ENCODE peak calls at places on chromosomes 7 and 10, in eight cellular contexts. One of them, this sample, is unnamed.
A peak's percentile ranks its signal among the peaks of the same experiment; 100 is the strongest.

GRCh38 chr7:38330861-38331709 is 57.6 kb upstream of the TARP start:
- DNase-seq in Peyer's patch: no peak
- DNase-seq in adrenal gland: no peak
- DNase-seq in gastrocnemius medialis: no peak
- DNase-seq in ovary: no peak
- DNase-seq in vagina: no peak
- DNase-seq in esophagus squamous epithelium: no peak
- DNase-seq in H54: no peak
- DNase-seq in this sample: peak; percentile 32

GRCh38 chr10:78258303-78259030 is 224.8 kb downstream of the RPS24 start:
- DNase-seq in H54: no peak
- DNase-seq in esophagus squamous epithelium: no peak
- DNase-seq in adrenal gland: no peak
- DNase-seq in Peyer's patch: no peak
- DNase-seq in vagina: no peak
- DNase-seq in gastrocnemius medialis: no peak
- DNase-seq in ovary: no peak
- DNase-seq in this sample: no peak

GRCh38 chr7:17706734-17707133 is 233.6 kb downstream of the SNX13 start:
- DNase-seq in vagina: no peak
- DNase-seq in ovary: peak; percentile 23
- DNase-seq in H54: peak; percentile 27
- DNase-seq in gastrocnemius medialis: no peak
- DNase-seq in adrenal gland: peak; percentile 54
- DNase-seq in Peyer's patch: no peak
- DNase-seq in esophagus squamous epithelium: no peak
- DNase-seq in this sample: peak; percentile 48

GRCh38 chr7:149729586-149729982 is 43.8 kb downstream of the ZNF467 start:
- DNase-seq in ovary: no peak
- DNase-seq in adrenal gland: no peak
- DNase-seq in H54: no peak
- DNase-seq in gastrocnemius medialis: no peak
- DNase-seq in esophagus squamous epithelium: no peak
- DNase-seq in Peyer's patch: no peak
- DNase-seq in vagina: no peak
- DNase-seq in this sample: no peak

GRCh38 chr7:12581897-12582296 is 11.4 kb downstream of the SCIN start:
- DNase-seq in gastrocnemius medialis: no peak
- DNase-seq in esophagus squamous epithelium: no peak
- DNase-seq in adrenal gland: no peak
- DNase-seq in H54: no peak
- DNase-seq in Peyer's patch: no peak
- DNase-seq in vagina: no peak
- DNase-seq in ovary: no peak
- DNase-seq in this sample: no peak

GRCh38 chr7:75596727-75597614 is 104.9 kb downstream of the SPDYE5 start:
- DNase-seq in esophagus squamous epithelium: no peak
- DNase-seq in gastrocnemius medialis: no peak
- DNase-seq in Peyer's patch: no peak
- DNase-seq in ovary: no peak
- DNase-seq in adrenal gland: peak; percentile 63
- DNase-seq in H54: peak; percentile 66
- DNase-seq in vagina: no peak
- DNase-seq in this sample: no peak

GRCh38 chr7:124723012-124723411 is 42.6 kb downstream of the GPR37 start:
- DNase-seq in H54: peak; percentile 11
- DNase-seq in esophagus squamous epithelium: no peak
- DNase-seq in ovary: no peak
- DNase-seq in gastrocnemius medialis: no peak
- DNase-seq in Peyer's patch: no peak
- DNase-seq in adrenal gland: no peak
- DNase-seq in vagina: no peak
- DNase-seq in this sample: no peak

GRCh38 chr7:77933394-77933793 is 134.8 kb downstream of the PHTF2 start:
- DNase-seq in H54: peak; percentile 23
- DNase-seq in vagina: no peak
- DNase-seq in ovary: no peak
- DNase-seq in gastrocnemius medialis: no peak
- DNase-seq in Peyer's patch: no peak
- DNase-seq in esophagus squamous epithelium: no peak
- DNase-seq in adrenal gland: no peak
- DNase-seq in this sample: no peak

GRCh38 chr10:71632896-71633600 is 86.5 kb downstream of the C10orf105 start:
- DNase-seq in gastrocnemius medialis: no peak
- DNase-seq in Peyer's patch: no peak
- DNase-seq in ovary: no peak
- DNase-seq in esophagus squamous epithelium: no peak
- DNase-seq in H54: no peak
- DNase-seq in vagina: no peak
- DNase-seq in adrenal gland: no peak
- DNase-seq in this sample: peak; percentile 94

GRCh38 chr7:351256-351655 is 61.3 kb downstream of the FOXL3 start:
- DNase-seq in adrenal gland: no peak
- DNase-seq in vagina: no peak
- DNase-seq in gastrocnemius medialis: no peak
- DNase-seq in Peyer's patch: peak; percentile 71
- DNase-seq in H54: no peak
- DNase-seq in esophagus squamous epithelium: no peak
- DNase-seq in ovary: no peak
- DNase-seq in this sample: no peak

GRCh38 chr7:138773817-138774216 is 24.0 kb upstream of the TMEM213 start:
- DNase-seq in adrenal gland: no peak
- DNase-seq in gastrocnemius medialis: no peak
- DNase-seq in vagina: no peak
- DNase-seq in H54: no peak
- DNase-seq in Peyer's patch: no peak
- DNase-seq in esophagus squamous epithelium: no peak
- DNase-seq in ovary: no peak
- DNase-seq in this sample: no peak

GRCh38 chr7:6262206-6262605 is 10.2 kb downstream of the CYTH3 start:
- DNase-seq in vagina: no peak
- DNase-seq in H54: no peak
- DNase-seq in esophagus squamous epithelium: no peak
- DNase-seq in adrenal gland: no peak
- DNase-seq in Peyer's patch: no peak
- DNase-seq in ovary: no peak
- DNase-seq in gastrocnemius medialis: no peak
- DNase-seq in this sample: no peak

GRCh38 chr7:50869108-50869716 is 86.5 kb upstream of the GRB10 start:
- DNase-seq in ovary: no peak
- DNase-seq in H54: peak; percentile 69
- DNase-seq in adrenal gland: no peak
- DNase-seq in gastrocnemius medialis: no peak
- DNase-seq in vagina: no peak
- DNase-seq in esophagus squamous epithelium: no peak
- DNase-seq in Peyer's patch: no peak
- DNase-seq in this sample: peak; percentile 15

GRCh38 chr7:44633254-44634186 is 27.1 kb downstream of the OGDH start:
- DNase-seq in ovary: peak; percentile 60
- DNase-seq in Peyer's patch: peak; percentile 80
- DNase-seq in adrenal gland: peak; percentile 90
- DNase-seq in gastrocnemius medialis: peak; percentile 84
- DNase-seq in vagina: no peak
- DNase-seq in H54: peak; percentile 82
- DNase-seq in esophagus squamous epithelium: no peak
- DNase-seq in this sample: peak; percentile 74

GRCh38 chr7:112056409-112056808 is 149.8 kb downstream of the DOCK4 start:
- DNase-seq in H54: no peak
- DNase-seq in vagina: no peak
- DNase-seq in Peyer's patch: no peak
- DNase-seq in gastrocnemius medialis: peak; percentile 18
- DNase-seq in esophagus squamous epithelium: no peak
- DNase-seq in adrenal gland: no peak
- DNase-seq in ovary: no peak
- DNase-seq in this sample: no peak

GRCh38 chr7:4700577-4701235 is 18.6 kb downstream of the FOXK1 start:
- DNase-seq in Peyer's patch: no peak
- DNase-seq in vagina: no peak
- DNase-seq in gastrocnemius medialis: no peak
- DNase-seq in adrenal gland: peak; percentile 93
- DNase-seq in H54: peak; percentile 65
- DNase-seq in ovary: no peak
- DNase-seq in esophagus squamous epithelium: no peak
- DNase-seq in this sample: peak; percentile 13

GRCh38 chr10:3397231-3397630 is 224.6 kb upstream of the PITRM1 start:
- DNase-seq in Peyer's patch: no peak
- DNase-seq in gastrocnemius medialis: no peak
- DNase-seq in adrenal gland: no peak
- DNase-seq in esophagus squamous epithelium: no peak
- DNase-seq in vagina: no peak
- DNase-seq in H54: no peak
- DNase-seq in ovary: no peak
- DNase-seq in this sample: no peak

GRCh38 chr7:98175260-98175604 is 36.0 kb upstream of the BHLHA15 start:
- DNase-seq in gastrocnemius medialis: no peak
- DNase-seq in ovary: no peak
- DNase-seq in esophagus squamous epithelium: no peak
- DNase-seq in Peyer's patch: no peak
- DNase-seq in adrenal gland: no peak
- DNase-seq in H54: no peak
- DNase-seq in vagina: no peak
- DNase-seq in this sample: peak; percentile 78

DNA sequence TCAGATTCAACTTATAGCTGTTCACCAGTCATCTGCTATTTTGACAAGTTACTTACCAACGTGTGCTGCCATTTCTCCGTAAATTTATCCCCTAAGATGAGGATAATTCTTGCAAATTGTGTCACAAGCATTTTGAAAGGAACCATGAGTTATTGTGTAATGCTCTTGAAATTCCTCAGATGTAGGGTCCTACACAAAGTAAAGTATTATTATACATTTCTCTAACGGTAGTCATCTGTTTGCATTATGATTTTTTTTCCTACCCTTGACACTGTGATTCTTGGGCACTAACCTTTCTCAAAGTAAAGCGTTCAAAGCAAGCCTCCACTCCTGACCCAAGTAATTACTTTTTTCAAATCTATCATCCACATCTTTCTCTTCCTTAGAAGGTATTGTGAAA is 8.1 kb downstream of the HERC4 start:
- DNase-seq in esophagus squamous epithelium: no peak
- DNase-seq in vagina: no peak
- DNase-seq in gastrocnemius medialis: no peak
- DNase-seq in Peyer's patch: no peak
- DNase-seq in ovary: no peak
- DNase-seq in adrenal gland: no peak
- DNase-seq in H54: no peak
- DNase-seq in this sample: no peak
- TF ChIP-seq POLR2A in esophagus squamous epithelium: no peak
- TF ChIP-seq POLR2A in vagina: no peak
- TF ChIP-seq POLR2A in gastrocnemius medialis: no peak
- TF ChIP-seq POLR2A in Peyer's patch: no peak
- TF ChIP-seq POLR2A in ovary: no peak
- TF ChIP-seq POLR2A in adrenal gland: no peak
- TF ChIP-seq POLR2A in H54: no peak
- TF ChIP-seq POLR2A in this sample: no peak

GRCh38 chr7:99485094-99485493 is 12.4 kb downstream of the ZNF789 start:
- DNase-seq in gastrocnemius medialis: no peak
- DNase-seq in adrenal gland: no peak
- DNase-seq in vagina: no peak
- DNase-seq in H54: no peak
- DNase-seq in ovary: no peak
- DNase-seq in esophagus squamous epithelium: no peak
- DNase-seq in Peyer's patch: no peak
- DNase-seq in this sample: no peak
- TF ChIP-seq POLR2A in gastrocnemius medialis: no peak
- TF ChIP-seq POLR2A in adrenal gland: no peak
- TF ChIP-seq POLR2A in vagina: no peak
- TF ChIP-seq POLR2A in H54: no peak
- TF ChIP-seq POLR2A in ovary: no peak
- TF ChIP-seq POLR2A in esophagus squamous epithelium: no peak
- TF ChIP-seq POLR2A in Peyer's patch: no peak
- TF ChIP-seq POLR2A in this sample: no peak

GRCh38 chr10:121655254-121656142 is 57.3 kb upstream of the FGFR2 start:
- DNase-seq in H54: no peak
- DNase-seq in gastrocnemius medialis: no peak
- DNase-seq in esophagus squamous epithelium: no peak
- DNase-seq in ovary: no peak
- DNase-seq in Peyer's patch: no peak
- DNase-seq in vagina: no peak
- DNase-seq in adrenal gland: no peak
- DNase-seq in this sample: no peak

GRCh38 chr10:121653608-121654007 is 55.4 kb upstream of the FGFR2 start:
- DNase-seq in Peyer's patch: no peak
- DNase-seq in gastrocnemius medialis: no peak
- DNase-seq in esophagus squamous epithelium: no peak
- DNase-seq in H54: no peak
- DNase-seq in ovary: no peak
- DNase-seq in adrenal gland: no peak
- DNase-seq in vagina: no peak
- DNase-seq in this sample: no peak

GRCh38 chr10:121658611-121659010 is 60.4 kb upstream of the FGFR2 start:
- DNase-seq in vagina: no peak
- DNase-seq in ovary: no peak
- DNase-seq in gastrocnemius medialis: no peak
- DNase-seq in H54: no peak
- DNase-seq in adrenal gland: no peak
- DNase-seq in esophagus squamous epithelium: no peak
- DNase-seq in Peyer's patch: no peak
- DNase-seq in this sample: no peak

GRCh38 chr10:121658111-121658510 is 59.9 kb upstream of the FGFR2 start:
- DNase-seq in ovary: no peak
- DNase-seq in H54: no peak
- DNase-seq in adrenal gland: no peak
- DNase-seq in Peyer's patch: no peak
- DNase-seq in esophagus squamous epithelium: no peak
- DNase-seq in vagina: no peak
- DNase-seq in gastrocnemius medialis: no peak
- DNase-seq in this sample: no peak

DNA sequence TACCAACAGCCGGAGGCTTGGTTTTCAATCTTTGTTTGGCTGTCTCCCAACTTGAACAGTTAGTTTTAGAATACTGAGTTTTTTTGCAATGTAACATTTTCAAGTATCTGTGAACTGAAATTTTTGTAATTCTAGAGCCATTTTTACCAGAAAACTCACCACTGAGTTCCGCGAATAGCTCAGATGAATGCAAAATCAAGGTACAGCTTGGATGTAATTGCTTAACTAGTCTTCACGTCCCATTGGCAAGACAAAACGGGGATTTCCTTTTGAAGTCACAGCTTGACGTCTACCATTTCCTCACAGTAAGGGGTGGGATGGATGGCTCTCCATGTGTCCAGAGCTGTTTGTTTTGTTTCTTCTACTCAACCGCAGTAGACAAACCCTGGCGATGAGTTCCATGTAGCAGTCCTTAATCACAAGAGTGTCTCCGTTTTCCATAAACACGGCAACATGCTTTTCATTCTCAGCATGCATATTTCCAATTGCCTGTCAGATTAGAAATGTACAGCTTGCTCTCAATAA is 55.8 kb upstream of the FGFR2 start:
- DNase-seq in Peyer's patch: no peak
- DNase-seq in vagina: no peak
- DNase-seq in esophagus squamous epithelium: no peak
- DNase-seq in adrenal gland: no peak
- DNase-seq in ovary: no peak
- DNase-seq in gastrocnemius medialis: no peak
- DNase-seq in H54: no peak
- DNase-seq in this sample: no peak
- TF ChIP-seq POLR2A in Peyer's patch: no peak
- TF ChIP-seq POLR2A in vagina: no peak
- TF ChIP-seq POLR2A in esophagus squamous epithelium: no peak
- TF ChIP-seq POLR2A in adrenal gland: no peak
- TF ChIP-seq POLR2A in ovary: no peak
- TF ChIP-seq POLR2A in gastrocnemius medialis: no peak
- TF ChIP-seq POLR2A in H54: no peak
- TF ChIP-seq POLR2A in this sample: no peak

GRCh38 chr10:73798087-73798486 is 12.7 kb downstream of the ZSWIM8 start:
- DNase-seq in ovary: no peak
- DNase-seq in H54: no peak
- DNase-seq in Peyer's patch: no peak
- DNase-seq in esophagus squamous epithelium: no peak
- DNase-seq in vagina: no peak
- DNase-seq in adrenal gland: no peak
- DNase-seq in gastrocnemius medialis: no peak
- DNase-seq in this sample: no peak
- TF ChIP-seq POLR2A in ovary: no peak
- TF ChIP-seq POLR2A in H54: no peak
- TF ChIP-seq POLR2A in Peyer's patch: no peak
- TF ChIP-seq POLR2A in esophagus squamous epithelium: no peak
- TF ChIP-seq POLR2A in vagina: no peak
- TF ChIP-seq POLR2A in adrenal gland: no peak
- TF ChIP-seq POLR2A in gastrocnemius medialis: no peak
- TF ChIP-seq POLR2A in this sample: no peak

This sample was measured in erythroblast.